ENCODE peak calls at places on chromosomes 3 and 15, in five cellular contexts. L is spleen, J is body of pancreas, R is thoracic aorta, C is colonic mucosa. Y is an unnamed sample.

GRCh38 chr3:56930706-56931105 is 129.0 kb upstream of the ARHGEF3 start:
- DNase-seq in C (no peak), R (no peak), J (no peak), L (no peak), Y (no peak)

GRCh38 chr3:90039994-90040393 is 932.6 kb downstream of the EPHA3 start:
- DNase-seq in C (no peak), L (no peak), J (no peak), R (no peak), Y (no peak)

GRCh38 chr15:58988011-58988785 is 735 bp downstream of the RNF111 start:
- DNase-seq in L (peak; percentile 96), J (peak; percentile 67), R (peak; percentile 19), C (peak; percentile 80), Y (peak; percentile 77)

GRCh38 chr3:185280572-185281365 is 26.9 kb upstream of the EHHADH start:
- DNase-seq in L (no peak), R (no peak), J (no peak), C (no peak), Y (peak; percentile 15)

GRCh38 chr3:14439501-14440167 is 37.2 kb downstream of the SLC6A6 start:
- DNase-seq in C (peak; percentile 83), L (peak; percentile 92), R (no peak), J (peak; percentile 70), Y (peak; percentile 81)

GRCh38 chr3:156017636-156018035 is 102.7 kb upstream of the KCNAB1 start:
- DNase-seq in J (no peak), R (no peak), C (no peak), L (no peak), Y (no peak)

GRCh38 chr15:61383421-61383820 is 154.3 kb upstream of the RORA start:
- DNase-seq in C (no peak), R (no peak), J (no peak), L (no peak), Y (no peak)

GRCh38 chr15:66004618-66005262 is 135.4 kb downstream of the RAB11A start:
- DNase-seq in R (no peak), L (no peak), J (peak; percentile 19), C (no peak), Y (no peak)

GRCh38 chr3:126014252-126014651 is 45.3 kb downstream of the ROPN1B start:
- DNase-seq in R (no peak), C (no peak), J (no peak), L (no peak), Y (no peak)

GRCh38 chr15:99651023-99651807 is 82.0 kb downstream of the LYSMD4 start:
- DNase-seq in L (no peak), C (no peak), J (no peak), R (no peak), Y (no peak)

GRCh38 chr3:51675201-51675611 is 4.2 kb downstream of the TEX264 start:
- DNase-seq in C (no peak), L (no peak), R (no peak), J (no peak), Y (no peak)

GRCh38 chr3:183331518-183331917 is 78.5 kb downstream of the B3GNT5 start:
- DNase-seq in C (no peak), L (no peak), J (no peak), R (no peak), Y (no peak)

GRCh38 chr3:51353566-51354140 is 31.4 kb upstream of the MANF start:
- DNase-seq in C (no peak), J (no peak), L (no peak), R (no peak), Y (no peak)

GRCh38 chr15:79673416-79674123 is 223.2 kb downstream of the MTHFS start:
- DNase-seq in C (no peak), L (no peak), J (no peak), R (no peak), Y (no peak)

GRCh38 chr3:193897288-193897687 is 238.7 kb upstream of the HES1 start:
- DNase-seq in L (no peak), C (no peak), J (no peak), R (no peak), Y (peak; percentile 46)

GRCh38 chr15:60633426-60633968 is 154.6 kb upstream of the ICE2 start:
- DNase-seq in C (no peak), R (no peak), J (peak; percentile 32), L (no peak), Y (no peak)

GRCh38 chr3:88997276-88997675 is 110.1 kb upstream of the EPHA3 start:
- DNase-seq in C (no peak), R (no peak), J (no peak), L (no peak), Y (no peak)

GRCh38 chr15:77748078-77749064 is 115.7 kb upstream of the LINGO1 start:
- DNase-seq in R (no peak), J (no peak), L (no peak), C (peak; percentile 23), Y (no peak)

GRCh38 chr3:191296041-191296541 is 33.1 kb upstream of the CCDC50 start:
- DNase-seq in J (no peak), C (no peak), R (no peak), L (no peak), Y (no peak)

DNA sequence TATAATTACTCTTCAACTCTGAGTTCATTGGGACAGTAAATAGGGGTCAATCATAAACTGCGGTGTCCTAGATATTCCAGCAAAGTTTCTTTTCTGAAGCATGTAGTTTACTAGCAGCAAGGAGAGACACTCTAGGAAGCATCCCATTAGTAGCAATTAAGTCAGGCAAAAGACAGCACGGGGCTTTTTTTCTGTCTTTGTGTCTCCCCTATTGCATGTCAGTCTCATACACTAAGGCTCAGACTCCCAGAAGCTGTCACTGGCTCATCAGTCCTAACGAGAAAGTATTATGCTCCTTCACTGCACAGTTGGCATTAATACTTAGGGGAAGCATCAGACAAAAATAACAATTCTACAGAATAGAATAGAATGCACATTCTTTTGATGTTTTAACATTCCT is 1060.7 kb downstream of the ROBO1 start:
- DNase-seq in J (no peak), L (no peak), C (no peak), R (no peak), Y (no peak)
- H3K4me3 ChIP-seq in J (no peak overlapping the region), L (no peak overlapping the region), C (no peak overlapping the region), R (no peak overlapping the region), Y (no peak overlapping the region)

GRCh38 chr3:135246027-135246426 is 451.0 kb downstream of the EPHB1 start:
- DNase-seq in L (no peak), C (no peak), R (no peak), J (no peak), Y (no peak)
- TF ChIP-seq CTCF in L (no peak), C (no peak), R (no peak), J (no peak), Y (peak; percentile 45)

DNA sequence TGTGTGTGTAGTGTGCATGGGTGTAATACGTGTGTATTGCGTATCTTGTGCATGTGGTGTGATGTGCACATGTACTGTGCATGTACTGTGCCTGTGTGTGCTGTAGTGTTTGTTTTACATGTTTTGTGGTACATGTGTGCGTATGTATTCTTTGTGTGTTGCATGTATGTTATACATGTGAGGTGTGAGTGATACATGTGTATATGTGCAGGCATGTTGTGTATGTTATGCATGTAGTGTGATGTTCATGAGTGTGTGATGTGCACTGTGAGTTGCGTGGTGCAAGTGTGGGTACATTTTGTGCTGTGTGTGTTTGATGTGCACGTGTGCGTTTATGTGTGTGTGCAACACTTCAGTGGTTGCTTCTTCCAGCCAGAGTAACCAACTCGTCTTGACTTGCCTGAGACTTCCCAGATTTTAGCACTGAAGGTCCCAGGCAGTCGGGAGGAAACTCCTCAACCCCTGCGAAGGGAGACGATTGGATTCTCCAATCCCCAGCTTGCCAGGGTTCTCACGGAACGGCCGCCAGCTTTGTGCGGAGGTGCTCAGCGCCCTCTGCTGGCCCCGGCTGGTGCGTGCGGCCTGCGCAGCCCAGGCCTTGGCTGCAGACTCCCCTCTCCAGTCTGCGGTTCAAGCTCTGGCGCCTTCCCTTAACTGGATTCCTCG is 3.6 kb downstream of the GALNT15 start:
- DNase-seq in R (peak; percentile 29), J (peak; percentile 75), L (peak; percentile 90), C (peak; percentile 77), Y (peak; percentile 67)
- H3K4me1 ChIP-seq in R (peaks cover 49% of the 10 kb centered on the region), J (peaks cover 14% of the 10 kb centered on the region), L (no peaks in the 10 kb centered on the region), C (no peaks in the 10 kb centered on the region), Y (no peaks in the 10 kb centered on the region)

GRCh38 chr15:83653639-83654378 is at the start of gene ADAMTSL3:
- DNase-seq in J (peak; percentile 89), C (peak; percentile 71), R (peak; percentile 21), L (no peak), Y (peak; percentile 77)

GRCh38 chr15:83653288-83653638 is 660 bp upstream of the ADAMTSL3 start:
- DNase-seq in L (no peak), C (no peak), J (no peak), R (peak; percentile 29), Y (no peak)

GRCh38 chr15:83656192-83656591 is 2.3 kb downstream of the ADAMTSL3 start:
- DNase-seq in C (no peak), R (no peak), J (no peak), L (no peak), Y (no peak)

GRCh38 chr15:83655237-83655616 is 1.3 kb downstream of the ADAMTSL3 start:
- DNase-seq in J (no peak), C (no peak), L (no peak), R (no peak), Y (no peak)

DNA sequence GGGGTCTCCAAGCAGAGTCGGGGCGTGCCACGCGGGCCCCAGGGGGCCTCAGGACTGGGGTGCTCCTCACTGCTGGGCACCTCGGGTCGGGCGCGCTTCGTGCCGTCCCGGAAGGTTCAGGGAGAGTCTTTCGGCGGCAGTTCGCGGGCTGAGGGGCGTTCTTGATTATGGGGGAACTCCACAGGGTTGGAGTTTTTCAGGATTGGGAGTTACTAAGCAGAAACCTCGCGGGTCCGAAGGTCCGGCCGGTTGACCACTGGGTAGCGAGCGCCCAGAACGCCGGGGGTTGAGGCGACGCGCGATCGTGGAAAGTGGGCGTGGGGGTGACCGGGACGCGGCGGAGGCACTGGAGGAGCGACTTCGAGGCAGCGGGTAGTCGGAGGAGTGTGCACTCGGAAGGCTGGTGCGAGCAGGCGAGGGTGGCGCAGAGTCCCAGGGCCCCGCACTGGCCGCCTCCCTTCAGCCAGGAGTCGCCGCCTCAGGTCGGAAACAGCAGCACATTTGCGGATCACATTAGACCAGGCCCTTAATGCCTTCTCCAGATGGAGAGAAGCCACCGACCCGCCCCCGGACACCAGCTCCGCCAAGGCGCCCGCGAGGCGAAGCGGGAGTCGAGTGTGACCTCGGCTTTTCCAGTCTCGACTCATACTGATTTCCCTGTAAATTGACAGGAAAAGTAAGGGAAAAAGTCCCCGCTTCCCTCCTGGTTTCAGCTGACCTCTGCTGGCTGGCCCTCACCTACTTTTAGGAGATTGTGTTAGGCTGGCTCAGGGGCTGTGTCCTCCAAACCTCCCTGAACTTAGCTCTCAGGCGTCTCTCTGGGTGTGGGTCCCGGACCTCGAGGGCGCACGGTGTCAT is 685 bp downstream of the ADAMTSL3 start:
- DNase-seq in L (no peak), R (no peak), C (no peak), J (peak; percentile 62), Y (no peak)
- H3K4me3 ChIP-seq in L (peak overlapping the region; percentile 28), R (peak overlapping the region; percentile 96), C (peak overlapping the region; percentile 29), J (peak overlapping the region; percentile 26), Y (no peak overlapping the region)

DNA sequence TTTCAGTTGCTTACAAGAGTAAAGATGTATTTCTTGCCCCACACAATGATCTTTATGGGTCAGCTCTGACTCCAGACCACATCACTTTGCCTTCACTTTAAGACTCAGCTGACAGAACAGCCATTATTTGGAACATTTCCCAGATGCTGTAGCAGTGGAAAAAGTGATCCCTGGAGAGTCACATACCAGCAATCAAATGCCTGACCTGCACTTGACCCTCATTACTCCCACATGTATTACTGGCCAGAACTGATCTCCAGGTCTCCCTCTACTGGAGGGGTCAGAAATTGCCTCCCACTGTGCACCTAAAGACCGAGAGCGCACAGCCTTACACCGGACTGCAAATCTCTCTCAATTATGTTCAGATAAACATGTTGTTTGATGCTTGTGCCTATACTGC is 88.6 kb upstream of the ZNF385D start:
- DNase-seq in L (no peak), C (no peak), R (no peak), J (no peak), Y (no peak)
- TF ChIP-seq CTCF in L (no peak), C (no peak), R (peak; percentile 22), J (no peak), Y (no peak)

GRCh38 chr3:134311693-134312071 is 61.0 kb upstream of the RYK start:
- DNase-seq in R (no peak), L (no peak), J (no peak), C (no peak), Y (no peak)
- H3K4me1 ChIP-seq in R (peaks cover 69% of the 10 kb centered on the region), L (peaks cover 6% of the 10 kb centered on the region), J (peaks cover 64% of the 10 kb centered on the region), C (peaks cover 13% of the 10 kb centered on the region), Y (no peaks in the 10 kb centered on the region)

Y was measured in BE2C.